ENCODE peak calls at places on chromosomes 11 and 22, in four cellular contexts. One of them, this sample, is unnamed.

GRCh38 chr22:32618461-32619140 is 144.0 kb downstream of the FBXO7 start:
- DNase-seq in choroid plexus epithelial cell: no peak
- DNase-seq in heart right ventricle: no peak
- DNase-seq in occipital lobe: no peak
- DNase-seq in this sample: no peak

GRCh38 chr11:70298243-70298915 is 27.9 kb downstream of the PPFIA1 start:
- DNase-seq in choroid plexus epithelial cell: peak; percentile 66
- DNase-seq in heart right ventricle: no peak
- DNase-seq in occipital lobe: no peak
- DNase-seq in this sample: no peak

GRCh38 chr22:41551882-41552582 is 7.8 kb upstream of the POLR3H start:
- DNase-seq in choroid plexus epithelial cell: no peak
- DNase-seq in heart right ventricle: no peak
- DNase-seq in occipital lobe: no peak
- DNase-seq in this sample: no peak

GRCh38 chr11:85712953-85713352 is 27.0 kb upstream of the CCDC89 start:
- DNase-seq in choroid plexus epithelial cell: no peak
- DNase-seq in heart right ventricle: no peak
- DNase-seq in occipital lobe: no peak
- DNase-seq in this sample: no peak

GRCh38 chr11:76772100-76772782 is 10.9 kb upstream of the TSKU start:
- DNase-seq in choroid plexus epithelial cell: peak; percentile 64
- DNase-seq in heart right ventricle: no peak
- DNase-seq in occipital lobe: no peak
- DNase-seq in this sample: no peak

GRCh38 chr11:126157326-126158030 is 54.0 kb downstream of the RPUSD4 start:
- DNase-seq in choroid plexus epithelial cell: no peak
- DNase-seq in heart right ventricle: no peak
- DNase-seq in occipital lobe: no peak
- DNase-seq in this sample: no peak

GRCh38 chr11:114774599-114775365 is 96.5 kb downstream of the NXPE2 start:
- DNase-seq in choroid plexus epithelial cell: peak; percentile 60
- DNase-seq in heart right ventricle: peak; percentile 46
- DNase-seq in occipital lobe: peak; percentile 67
- DNase-seq in this sample: no peak

GRCh38 chr11:118653684-118654390 is 25.6 kb downstream of the TREH start:
- DNase-seq in choroid plexus epithelial cell: no peak
- DNase-seq in heart right ventricle: no peak
- DNase-seq in occipital lobe: no peak
- DNase-seq in this sample: no peak

This sample was measured in T-helper 22 cell.